ENCODE peak calls at places on chromosomes 4 and X, in eight cellular contexts. E is stimulated activated CD4-positive, alpha-beta T cell treated with anti-CD3 and anti-CD28 coated beads, Interleukin-4, amount 100 ng/mL, for 24 hours; D is astrocyte; F is smooth muscle cell of the brain vasculature; Y is HEK293T; B is GM12891; I is stimulated activated naive B cell treated with anti-CD40 and anti-IgM and Interleukin-4, amounts not matched to agents 10 μg/mL and 1 μg/mL and 100 μg/mL, for 72 hours; X is stimulated activated CD8-positive, alpha-beta memory T cell treated with anti-CD3 and anti-CD28 coated beads, Interleukin-2, amount 100 ng/mL, for 48 hours. J is an unnamed sample.
A peak's percentile ranks its signal among the peaks of the same experiment; 100 is the strongest.

GRCh38 chrX:12825801-12826200 is 34.6 kb downstream of the PRPS2 start:
- DNase-seq in F (no peak), E (no peak), X (no peak), I (no peak), Y (no peak), D (peak; percentile 57), B (no peak), J (no peak)

GRCh38 chr4:163542275-163542674 is 47.8 kb downstream of the TMA16 start:
- DNase-seq in D (peak; percentile 71), X (no peak), Y (no peak), B (no peak), E (no peak), I (no peak), F (no peak), J (no peak)

GRCh38 chrX:38636949-38637819 is 75.8 kb downstream of the TSPAN7 start:
- DNase-seq in I (no peak), F (peak; percentile 50), Y (no peak), B (no peak), D (no peak), E (no peak), X (no peak), J (no peak)

GRCh38 chr4:108620933-108621905 is 843 bp downstream of the RPL34 start:
- DNase-seq in D (peak; percentile 33), E (no peak), Y (no peak), X (no peak), F (no peak), I (no peak), B (no peak), J (no peak)

GRCh38 chr4:8763966-8764901 is 107.4 kb downstream of the HMX1 start:
- DNase-seq in D (no peak), X (no peak), B (no peak), F (no peak), Y (no peak), E (no peak), I (no peak), J (no peak)

GRCh38 chrX:134971926-134972325 is 18.9 kb upstream of the SMIM10 start:
- DNase-seq in E (no peak), Y (no peak), I (no peak), D (peak; percentile 66), B (no peak), X (no peak), F (no peak), J (no peak)

GRCh38 chr4:83282049-83282535 is 2.5 kb downstream of the COQ2 start:
- DNase-seq in E (peak; percentile 73), B (no peak), D (peak; percentile 15), I (peak; percentile 36), Y (peak; percentile 33), X (no peak), F (no peak), J (no peak)

GRCh38 chr4:185792384-185793146 is 19.4 kb downstream of the SORBS2 start:
- DNase-seq in F (peak; percentile 69), Y (no peak), E (no peak), D (peak; percentile 98), X (no peak), I (no peak), B (no peak), J (no peak)

GRCh38 chr4:1653776-1654175 is 30.3 kb downstream of the FAM53A start:
- DNase-seq in Y (no peak), I (no peak), D (no peak), B (no peak), E (no peak), F (no peak), X (no peak), J (no peak)

GRCh38 chrX:14506866-14507265 is 22.5 kb upstream of the GLRA2 start:
- DNase-seq in F (no peak), X (no peak), E (no peak), Y (no peak), D (no peak), B (no peak), I (no peak), J (no peak)